ENCODE peak calls at places on chromosomes 6 and 20, in nine cellular contexts. I, H, C, R, M, X, D, G and F are unnamed samples.

GRCh38 chr20:58699246-58700107 is 6.9 kb downstream of the NPEPL1 start:
- DNase-seq in I (peak; percentile 34), X (no peak), R (no peak), G (no peak), H (no peak), M (no peak), D (no peak), C (no peak), F (no peak)

GRCh38 chr6:157823001-157823522 is at the start of gene SNX9:
- DNase-seq in X (no peak), G (peak; percentile 44), C (peak; percentile 35), M (peak; percentile 79), H (peak; percentile 86), I (peak; percentile 70), D (peak; percentile 52), R (peak; percentile 46), F (no peak)

GRCh38 chr20:34864216-34864615 is 8.4 kb downstream of the GGT7 start:
- DNase-seq in M (no peak), D (no peak), C (no peak), G (no peak), H (no peak), R (no peak), I (no peak), X (no peak), F (no peak)

GRCh38 chr6:107124934-107125348 is 9.6 kb upstream of the BEND3 start:
- DNase-seq in X (no peak), I (no peak), R (no peak), G (no peak), M (no peak), H (no peak), D (no peak), C (no peak), F (no peak)

GRCh38 chr20:8963330-8963729 is 105.6 kb upstream of the PLCB4 start:
- DNase-seq in H (no peak), M (no peak), I (no peak), R (no peak), D (no peak), C (no peak), X (no peak), G (no peak), F (no peak)

GRCh38 chr6:71510057-71510713 is 221.6 kb downstream of the OGFRL1 start:
- DNase-seq in C (no peak), D (no peak), X (peak; percentile 55), H (peak; percentile 78), R (peak; percentile 59), I (peak; percentile 87), M (peak; percentile 80), G (no peak), F (peak; percentile 52)

GRCh38 chr6:42429836-42430235 is 21.9 kb downstream of the TRERF1 start:
- DNase-seq in H (no peak), G (no peak), C (no peak), D (no peak), I (no peak), M (no peak), R (no peak), X (no peak), F (no peak)

GRCh38 chr6:6348251-6348650 is 27.8 kb upstream of the F13A1 start:
- DNase-seq in G (no peak), M (no peak), C (no peak), R (no peak), D (no peak), I (no peak), X (no peak), H (no peak), F (no peak)

GRCh38 chr6:73388800-73389512 is 5.7 kb upstream of the DDX43 start:
- DNase-seq in R (no peak), H (peak; percentile 87), X (peak; percentile 18), C (peak; percentile 10), D (peak; percentile 45), I (peak; percentile 56), G (peak; percentile 66), M (peak; percentile 42), F (no peak)

GRCh38 chr20:24469116-24470030 is at the start of gene SYNDIG1:
- DNase-seq in C (peak; percentile 40), R (no peak), H (no peak), X (no peak), M (peak; percentile 22), D (no peak), I (peak; percentile 24), G (peak; percentile 20), F (no peak)

GRCh38 chr6:104256547-104257144 is 603.1 kb downstream of the HACE1 start:
- DNase-seq in H (no peak), M (no peak), G (no peak), R (no peak), D (no peak), C (no peak), X (no peak), I (no peak), F (no peak)

GRCh38 chr6:11909696-11910132 is 102.4 kb upstream of the HIVEP1 start:
- DNase-seq in M (peak; percentile 68), R (no peak), C (no peak), G (no peak), H (peak; percentile 50), X (no peak), D (no peak), I (peak; percentile 94), F (no peak)

GRCh38 chr6:33609444-33610034 is 11.6 kb upstream of the ITPR3 start:
- DNase-seq in D (no peak), H (peak; percentile 95), X (no peak), I (peak; percentile 88), M (peak; percentile 83), G (no peak), C (no peak), R (no peak), F (no peak)

GRCh38 chr6:125157725-125158124 is 4.2 kb downstream of the TPD52L1 start:
- DNase-seq in M (no peak), D (no peak), H (no peak), X (no peak), G (no peak), C (no peak), R (no peak), I (no peak), F (no peak)

GRCh38 chr6:104064876-104065275 is 794.8 kb downstream of the HACE1 start:
- DNase-seq in D (no peak), G (no peak), X (no peak), M (no peak), H (peak; percentile 22), R (no peak), I (no peak), C (no peak), F (no peak)

GRCh38 chr6:132161283-132161682 is 210.1 kb upstream of the CCN2 start:
- DNase-seq in H (peak; percentile 72), C (no peak), I (peak; percentile 83), G (no peak), M (peak; percentile 68), D (no peak), X (peak; percentile 33), R (peak; percentile 18), F (peak; percentile 50)

GRCh38 chr6:37433657-37434271 is 743 bp downstream of the CMTR1 start:
- DNase-seq in C (no peak), D (peak; percentile 11), I (peak; percentile 26), G (no peak), H (peak; percentile 43), M (no peak), X (no peak), R (no peak), F (no peak)

GRCh38 chr6:4130357-4130987 is 4.9 kb downstream of the ECI2 start:
- DNase-seq in H (no peak), D (no peak), I (no peak), X (no peak), C (no peak), G (no peak), R (no peak), M (no peak), F (no peak)

GRCh38 chr20:2919518-2920245 is 46.4 kb downstream of the PTPRA start:
- DNase-seq in I (no peak), M (no peak), R (no peak), G (no peak), H (no peak), X (no peak), D (no peak), C (no peak), F (no peak)

GRCh38 chr20:50267866-50268219 is 77.2 kb downstream of the CEBPB start:
- DNase-seq in D (no peak), R (no peak), X (no peak), M (no peak), I (no peak), G (no peak), C (no peak), H (no peak), F (no peak)

GRCh38 chr6:4687989-4688947 is 87.9 kb upstream of the CDYL start:
- DNase-seq in I (peak; percentile 83), G (no peak), R (peak; percentile 60), X (peak; percentile 42), D (no peak), H (peak; percentile 90), M (peak; percentile 74), C (no peak), F (peak; percentile 45)

GRCh38 chr6:142152731-142153130 is 5.7 kb downstream of the VTA1 start:
- DNase-seq in C (no peak), D (no peak), R (no peak), X (peak; percentile 23), I (peak; percentile 73), H (peak; percentile 88), G (no peak), M (peak; percentile 79), F (no peak)

GRCh38 chr6:107679457-107679856 is 144.7 kb downstream of the SCML4 start:
- DNase-seq in H (peak; percentile 37), R (no peak), M (peak; percentile 52), X (no peak), C (no peak), G (no peak), I (peak; percentile 69), D (no peak), F (no peak)

GRCh38 chr6:156953478-156954146 is 176.4 kb downstream of the ARID1B start:
- DNase-seq in C (peak; percentile 84), X (peak; percentile 92), G (peak; percentile 95), D (no peak), R (peak; percentile 66), M (peak; percentile 99), H (peak; percentile 98), I (peak; percentile 98), F (peak; percentile 74)

GRCh38 chr20:23332467-23332866 is 18.1 kb upstream of the NXT1 start:
- DNase-seq in D (no peak), X (no peak), H (no peak), I (no peak), C (no peak), G (no peak), M (no peak), R (no peak), F (no peak)